ENCODE peak calls at places on chromosomes 12 and 14, in six cellular contexts. Q, V, O, S, J and U are unnamed samples.

GRCh38 chr14:93047187-93047586 is 68.5 kb downstream of the ITPK1 start:
- DNase-seq in J (no peak), V (no peak), O (no peak), Q (no peak), S (no peak), U (no peak)

GRCh38 chr14:70784886-70785285 is 24.4 kb downstream of the MAP3K9 start:
- DNase-seq in V (no peak), S (no peak), O (no peak), J (no peak), Q (peak), U (no peak)

GRCh38 chr12:121964813-121965643 is 46.6 kb downstream of the CFAP251 start:
- DNase-seq in V (no peak), Q (no peak), J (no peak), S (no peak), O (no peak), U (peak)

GRCh38 chr12:24424376-24424775 is 474.9 kb upstream of the SOX5 start:
- DNase-seq in O (no peak), S (no peak), V (no peak), J (no peak), Q (no peak), U (no peak)

GRCh38 chr12:22083167-22083566 is 37.1 kb downstream of the CMAS start:
- DNase-seq in Q (peak), O (no peak), J (peak), V (no peak), S (peak), U (peak)

GRCh38 chr12:96400631-96401060 is 407 bp upstream of the CDK17 start:
- DNase-seq in J (no peak), O (no peak), Q (peak), V (no peak), S (no peak), U (peak)

GRCh38 chr12:34345801-34346200 is 323.5 kb downstream of the ALG10 start:
- DNase-seq in J (no peak), V (no peak), S (no peak), Q (no peak), O (no peak), U (no peak)

GRCh38 chr12:12734561-12735071 is 17.4 kb downstream of the CDKN1B start:
- DNase-seq in Q (no peak), V (no peak), J (no peak), O (no peak), S (no peak), U (peak)

GRCh38 chr14:95524706-95525512 is 8.5 kb upstream of the SYNE3 start:
- DNase-seq in V (no peak), Q (peak), J (no peak), S (no peak), O (no peak), U (no peak)

GRCh38 chr14:59123975-59124374 is 64.5 kb upstream of the DAAM1 start:
- DNase-seq in Q (peak), S (peak), O (no peak), V (no peak), J (peak), U (no peak)

GRCh38 chr12:78457951-78458350 is 406.6 kb upstream of the SYT1 start:
- DNase-seq in V (no peak), J (no peak), Q (peak), S (no peak), O (no peak), U (peak)

GRCh38 chr12:91289881-91290280 is 107.3 kb upstream of the DCN start:
- DNase-seq in J (no peak), S (no peak), V (no peak), O (no peak), Q (no peak), U (no peak)

GRCh38 chr12:114691810-114692557 is 8.0 kb upstream of the TBX3 start:
- DNase-seq in Q (no peak), O (no peak), J (peak), V (no peak), S (no peak), U (peak)
- H3K4me3 ChIP-seq in Q (peak), O (peak), J (peak), V (peak), S (peak), U (peak)

GRCh38 chr12:15151141-15152091 is 69.8 kb downstream of the RERG start:
- DNase-seq in O (no peak), J (peak), V (no peak), S (peak), Q (peak), U (no peak)

GRCh38 chr12:15152864-15153263 is 68.4 kb downstream of the RERG start:
- DNase-seq in O (no peak), Q (peak), J (no peak), S (no peak), V (no peak), U (peak)

GRCh38 chr12:15155271-15155670 is 65.9 kb downstream of the RERG start:
- DNase-seq in Q (peak), V (no peak), O (no peak), J (no peak), S (no peak), U (no peak)

GRCh38 chr12:15154108-15154507 is 67.1 kb downstream of the RERG start:
- DNase-seq in V (no peak), O (no peak), J (no peak), S (no peak), Q (no peak), U (no peak)

DNA sequence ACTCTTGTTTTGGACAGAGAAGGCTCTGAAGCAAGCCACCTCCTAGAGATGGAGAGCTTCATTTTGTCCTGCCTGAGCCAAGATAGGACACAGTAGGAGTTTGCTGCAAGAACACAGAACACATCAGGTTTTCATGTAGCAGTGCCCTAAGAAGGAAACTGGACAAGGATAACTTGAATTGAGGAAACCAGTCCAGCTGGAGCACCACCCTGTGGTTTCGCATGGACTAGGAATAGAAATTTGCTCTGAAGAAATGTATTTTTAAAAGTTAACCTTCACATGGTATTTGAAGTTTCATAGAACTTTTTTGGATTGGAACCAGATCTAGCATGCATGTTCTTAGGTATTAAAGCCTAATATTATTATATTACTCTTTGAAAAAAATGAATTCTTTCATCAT is 68.8 kb downstream of the RERG start:
- DNase-seq in V (no peak), O (no peak), J (no peak), Q (peak), S (no peak), U (no peak)
- TF ChIP-seq CTCF in V (peak), O (peak), J (no peak), Q (peak), S (peak), U (peak)

GRCh38 chr12:64679487-64679983 is 69.2 kb downstream of the RASSF3 start:
- DNase-seq in V (peak), Q (peak), O (no peak), J (no peak), S (no peak), U (peak)
- H3K4me3 ChIP-seq in V (peak), Q (peak), O (no peak), J (no peak), S (no peak), U (no peak)

GRCh38 chr12:53493610-53494391 is 5.5 kb downstream of the MAP3K12 start:
- DNase-seq in Q (no peak), J (peak), O (no peak), V (no peak), S (peak), U (no peak)
- TF ChIP-seq CTCF in Q (no peak), J (peak), O (no peak), V (no peak), S (no peak), U (no peak)

GRCh38 chr12:115305867-115306266 is 621.9 kb upstream of the TBX3 start:
- DNase-seq in J (no peak), S (no peak), V (no peak), Q (no peak), O (no peak), U (no peak)
- H3K4me3 ChIP-seq in J (no peak), S (no peak), V (no peak), Q (no peak), O (no peak), U (no peak)

DNA sequence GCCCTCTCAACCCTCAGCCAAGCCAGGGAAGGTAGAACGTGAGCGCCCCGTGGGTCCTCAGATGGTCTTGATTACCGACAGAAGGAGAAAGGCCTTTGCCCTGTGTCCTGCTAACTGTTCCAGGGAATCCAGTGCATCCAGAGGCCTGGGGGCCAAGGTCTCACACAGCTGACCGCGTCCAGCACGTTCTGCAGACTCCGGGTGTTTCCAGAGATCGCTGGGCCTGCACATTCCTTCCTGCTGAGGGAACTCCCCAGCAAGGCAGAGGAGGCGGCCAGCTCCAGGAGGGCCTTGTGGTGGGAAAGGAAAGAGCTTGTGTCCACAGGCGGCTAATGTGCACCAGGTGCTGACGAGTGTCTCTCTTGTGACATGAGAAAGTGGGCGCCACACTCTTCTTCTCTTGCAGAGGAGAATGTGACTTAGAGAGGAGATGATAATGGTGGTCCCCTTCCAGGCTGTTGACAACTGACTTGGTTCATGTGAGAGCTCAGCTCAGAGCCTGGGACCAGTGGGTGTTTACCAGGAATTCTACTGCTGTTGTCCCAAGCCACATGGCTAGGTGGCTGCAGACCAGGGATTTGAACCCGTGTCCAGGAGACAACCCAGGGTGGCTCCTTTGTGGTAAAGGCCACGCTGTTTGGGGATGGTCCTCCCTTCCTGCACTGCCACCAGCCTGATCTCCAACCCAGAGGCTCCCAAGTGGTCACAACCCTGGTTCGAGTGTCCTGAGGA is 46.8 kb upstream of the DLK1 start:
- DNase-seq in S (peak), Q (no peak), J (no peak), V (peak), O (no peak), U (peak)
- TF ChIP-seq CTCF in S (peak), Q (no peak), J (no peak), V (peak), O (no peak), U (peak)

GRCh38 chr14:65096323-65097089 is 5.8 kb downstream of the MAX start:
- DNase-seq in O (no peak), S (no peak), J (no peak), V (no peak), Q (peak), U (peak)

GRCh38 chr14:65100905-65101541 is 1.3 kb downstream of the MAX start:
- DNase-seq in O (no peak), V (no peak), J (no peak), Q (no peak), S (no peak), U (peak)

GRCh38 chr14:65101631-65102440 is 481 bp downstream of the MAX start:
- DNase-seq in O (no peak), J (peak), S (peak), V (peak), Q (no peak), U (peak)

GRCh38 chr14:65095633-65096205 is 6.6 kb downstream of the MAX start:
- DNase-seq in S (no peak), Q (no peak), V (peak), J (no peak), O (no peak), U (peak)

DNA sequence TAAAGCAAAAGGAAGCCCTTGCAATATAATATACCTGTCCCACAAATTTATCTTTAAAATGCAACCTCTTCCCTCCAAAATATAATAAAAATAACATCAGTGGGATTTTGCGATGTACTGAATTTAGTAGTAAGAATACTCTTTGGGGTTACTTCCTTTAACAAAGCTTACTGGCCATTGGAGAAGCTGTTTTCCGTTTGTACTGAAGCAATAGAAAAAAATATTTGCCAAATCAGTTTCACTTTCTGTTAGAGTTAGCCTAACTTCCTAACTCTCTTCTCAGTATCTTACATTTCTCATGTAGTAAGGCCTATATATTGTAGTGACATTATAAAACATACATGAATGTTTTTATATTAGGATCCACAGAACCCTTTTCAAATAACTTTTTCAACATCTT is 3.7 kb downstream of the MAX start:
- DNase-seq in O (no peak), Q (no peak), V (no peak), S (no peak), J (no peak), U (peak)
- H3K4me3 ChIP-seq in O (peak), Q (no peak), V (no peak), S (no peak), J (no peak), U (peak)